ENCODE peak calls at places on chromosomes 6 and 20, in ten cellular contexts. One of them, this sample, is unnamed.

GRCh38 chr6:111361648-111362047 is 121.4 kb downstream of the REV3L start:
- DNase-seq in fibroblast of gingiva: peak; percentile 7
- DNase-seq in dorsolateral prefrontal cortex: peak; percentile 41
- DNase-seq in HEK293T: peak; percentile 63
- DNase-seq in fibroblast of mammary gland: peak; percentile 47
- DNase-seq in HS-27A: no peak
- DNase-seq in GM13977: no peak
- DNase-seq in CD8-positive, alpha-beta T cell: no peak
- DNase-seq in CD4-positive, alpha-beta T cell: no peak
- DNase-seq in NCI-H345: peak; percentile 7
- DNase-seq in this sample: no peak

GRCh38 chr20:53040678-53041674 is 68.8 kb downstream of the TSHZ2 start:
- DNase-seq in fibroblast of gingiva: no peak
- DNase-seq in dorsolateral prefrontal cortex: no peak
- DNase-seq in HEK293T: no peak
- DNase-seq in fibroblast of mammary gland: peak; percentile 73
- DNase-seq in HS-27A: no peak
- DNase-seq in GM13977: no peak
- DNase-seq in CD8-positive, alpha-beta T cell: no peak
- DNase-seq in CD4-positive, alpha-beta T cell: no peak
- DNase-seq in NCI-H345: peak; percentile 98
- DNase-seq in this sample: peak; percentile 37

GRCh38 chr20:57089701-57090144 is 176.7 kb downstream of the BMP7 start:
- DNase-seq in fibroblast of gingiva: no peak
- DNase-seq in dorsolateral prefrontal cortex: peak; percentile 63
- DNase-seq in HEK293T: peak; percentile 83
- DNase-seq in fibroblast of mammary gland: peak; percentile 21
- DNase-seq in HS-27A: no peak
- DNase-seq in GM13977: peak; percentile 84
- DNase-seq in CD8-positive, alpha-beta T cell: peak; percentile 42
- DNase-seq in CD4-positive, alpha-beta T cell: peak; percentile 43
- DNase-seq in NCI-H345: peak; percentile 71
- DNase-seq in this sample: peak; percentile 81

GRCh38 chr20:62792182-62792939 is 3.9 kb upstream of the MRGBP start:
- DNase-seq in fibroblast of gingiva: no peak
- DNase-seq in dorsolateral prefrontal cortex: no peak
- DNase-seq in HEK293T: no peak
- DNase-seq in fibroblast of mammary gland: no peak
- DNase-seq in HS-27A: no peak
- DNase-seq in GM13977: no peak
- DNase-seq in CD8-positive, alpha-beta T cell: no peak
- DNase-seq in CD4-positive, alpha-beta T cell: no peak
- DNase-seq in NCI-H345: no peak
- DNase-seq in this sample: no peak

GRCh38 chr6:136582702-136583471 is 32.7 kb upstream of the MAP7 start:
- DNase-seq in fibroblast of gingiva: peak; percentile 93
- DNase-seq in dorsolateral prefrontal cortex: no peak
- DNase-seq in HEK293T: no peak
- DNase-seq in fibroblast of mammary gland: peak; percentile 93
- DNase-seq in HS-27A: no peak
- DNase-seq in GM13977: no peak
- DNase-seq in CD8-positive, alpha-beta T cell: no peak
- DNase-seq in CD4-positive, alpha-beta T cell: no peak
- DNase-seq in NCI-H345: peak; percentile 25
- DNase-seq in this sample: no peak

GRCh38 chr6:33702345-33702977 is 9.0 kb downstream of the UQCC2 start:
- DNase-seq in fibroblast of gingiva: peak; percentile 72
- DNase-seq in dorsolateral prefrontal cortex: no peak
- DNase-seq in HEK293T: peak; percentile 66
- DNase-seq in fibroblast of mammary gland: peak; percentile 65
- DNase-seq in HS-27A: no peak
- DNase-seq in GM13977: no peak
- DNase-seq in CD8-positive, alpha-beta T cell: no peak
- DNase-seq in CD4-positive, alpha-beta T cell: no peak
- DNase-seq in NCI-H345: no peak
- DNase-seq in this sample: no peak

GRCh38 chr20:53208110-53208908 is 236.2 kb downstream of the TSHZ2 start:
- DNase-seq in fibroblast of gingiva: no peak
- DNase-seq in dorsolateral prefrontal cortex: no peak
- DNase-seq in HEK293T: peak; percentile 41
- DNase-seq in fibroblast of mammary gland: no peak
- DNase-seq in HS-27A: no peak
- DNase-seq in GM13977: no peak
- DNase-seq in CD8-positive, alpha-beta T cell: no peak
- DNase-seq in CD4-positive, alpha-beta T cell: peak; percentile 8
- DNase-seq in NCI-H345: peak; percentile 20
- DNase-seq in this sample: no peak

GRCh38 chr6:119848706-119849105 is 499.1 kb upstream of the MAN1A1 start:
- DNase-seq in fibroblast of gingiva: no peak
- DNase-seq in dorsolateral prefrontal cortex: no peak
- DNase-seq in HEK293T: no peak
- DNase-seq in fibroblast of mammary gland: no peak
- DNase-seq in HS-27A: no peak
- DNase-seq in GM13977: no peak
- DNase-seq in CD8-positive, alpha-beta T cell: no peak
- DNase-seq in CD4-positive, alpha-beta T cell: no peak
- DNase-seq in NCI-H345: no peak
- DNase-seq in this sample: no peak

GRCh38 chr20:58890454-58891075 is 38.0 kb downstream of the GNAS start:
- DNase-seq in fibroblast of gingiva: peak; percentile 85
- DNase-seq in dorsolateral prefrontal cortex: no peak
- DNase-seq in HEK293T: peak; percentile 36
- DNase-seq in fibroblast of mammary gland: peak; percentile 72
- DNase-seq in HS-27A: no peak
- DNase-seq in GM13977: peak; percentile 64
- DNase-seq in CD8-positive, alpha-beta T cell: peak; percentile 67
- DNase-seq in CD4-positive, alpha-beta T cell: peak; percentile 64
- DNase-seq in NCI-H345: peak; percentile 89
- DNase-seq in this sample: peak; percentile 90

GRCh38 chr20:33191484-33191883 is 23.5 kb downstream of the BPIFA2 start:
- DNase-seq in fibroblast of gingiva: no peak
- DNase-seq in dorsolateral prefrontal cortex: no peak
- DNase-seq in HEK293T: no peak
- DNase-seq in fibroblast of mammary gland: no peak
- DNase-seq in HS-27A: no peak
- DNase-seq in GM13977: no peak
- DNase-seq in CD8-positive, alpha-beta T cell: no peak
- DNase-seq in CD4-positive, alpha-beta T cell: no peak
- DNase-seq in NCI-H345: no peak
- DNase-seq in this sample: no peak

GRCh38 chr6:153001767-153002612 is 519 bp downstream of the MTRF1L start:
- DNase-seq in fibroblast of gingiva: no peak
- DNase-seq in dorsolateral prefrontal cortex: no peak
- DNase-seq in HEK293T: no peak
- DNase-seq in fibroblast of mammary gland: peak; percentile 22
- DNase-seq in HS-27A: no peak
- DNase-seq in GM13977: no peak
- DNase-seq in CD8-positive, alpha-beta T cell: no peak
- DNase-seq in CD4-positive, alpha-beta T cell: no peak
- DNase-seq in NCI-H345: no peak
- DNase-seq in this sample: peak; percentile 20

GRCh38 chr6:79269877-79270276 is 35.4 kb upstream of the HMGN3 start:
- DNase-seq in fibroblast of gingiva: peak; percentile 99
- DNase-seq in dorsolateral prefrontal cortex: no peak
- DNase-seq in HEK293T: no peak
- DNase-seq in fibroblast of mammary gland: peak; percentile 79
- DNase-seq in HS-27A: no peak
- DNase-seq in GM13977: no peak
- DNase-seq in CD8-positive, alpha-beta T cell: no peak
- DNase-seq in CD4-positive, alpha-beta T cell: no peak
- DNase-seq in NCI-H345: no peak
- DNase-seq in this sample: no peak

GRCh38 chr6:104601008-104601745 is 258.5 kb downstream of the HACE1 start:
- DNase-seq in fibroblast of gingiva: peak; percentile 3
- DNase-seq in dorsolateral prefrontal cortex: no peak
- DNase-seq in HEK293T: no peak
- DNase-seq in fibroblast of mammary gland: peak; percentile 56
- DNase-seq in HS-27A: no peak
- DNase-seq in GM13977: no peak
- DNase-seq in CD8-positive, alpha-beta T cell: no peak
- DNase-seq in CD4-positive, alpha-beta T cell: no peak
- DNase-seq in NCI-H345: no peak
- DNase-seq in this sample: no peak

GRCh38 chr20:64241061-64241460 is 14.5 kb upstream of the PCMTD2 start:
- DNase-seq in fibroblast of gingiva: no peak
- DNase-seq in dorsolateral prefrontal cortex: peak; percentile 17
- DNase-seq in HEK293T: no peak
- DNase-seq in fibroblast of mammary gland: no peak
- DNase-seq in HS-27A: no peak
- DNase-seq in GM13977: no peak
- DNase-seq in CD8-positive, alpha-beta T cell: no peak
- DNase-seq in CD4-positive, alpha-beta T cell: no peak
- DNase-seq in NCI-H345: no peak
- DNase-seq in this sample: no peak

GRCh38 chr6:95802978-95803377 is 212.8 kb upstream of the FUT9 start:
- DNase-seq in fibroblast of gingiva: no peak
- DNase-seq in dorsolateral prefrontal cortex: no peak
- DNase-seq in HEK293T: no peak
- DNase-seq in fibroblast of mammary gland: no peak
- DNase-seq in HS-27A: no peak
- DNase-seq in GM13977: no peak
- DNase-seq in CD8-positive, alpha-beta T cell: no peak
- DNase-seq in CD4-positive, alpha-beta T cell: no peak
- DNase-seq in NCI-H345: no peak
- DNase-seq in this sample: no peak

GRCh38 chr6:18536693-18537092 is 149.5 kb downstream of the RNF144B start:
- DNase-seq in fibroblast of gingiva: no peak
- DNase-seq in dorsolateral prefrontal cortex: no peak
- DNase-seq in HEK293T: no peak
- DNase-seq in fibroblast of mammary gland: no peak
- DNase-seq in HS-27A: no peak
- DNase-seq in GM13977: no peak
- DNase-seq in CD8-positive, alpha-beta T cell: no peak
- DNase-seq in CD4-positive, alpha-beta T cell: no peak
- DNase-seq in NCI-H345: peak; percentile 7
- DNase-seq in this sample: no peak

GRCh38 chr6:166308769-166309589 is 787 bp upstream of the PRR18 start:
- DNase-seq in fibroblast of gingiva: no peak
- DNase-seq in dorsolateral prefrontal cortex: peak; percentile 57
- DNase-seq in HEK293T: no peak
- DNase-seq in fibroblast of mammary gland: no peak
- DNase-seq in HS-27A: no peak
- DNase-seq in GM13977: no peak
- DNase-seq in CD8-positive, alpha-beta T cell: no peak
- DNase-seq in CD4-positive, alpha-beta T cell: no peak
- DNase-seq in NCI-H345: peak; percentile 94
- DNase-seq in this sample: no peak

GRCh38 chr20:14957416-14957815 is 620.0 kb upstream of the FLRT3 start:
- DNase-seq in fibroblast of gingiva: no peak
- DNase-seq in dorsolateral prefrontal cortex: no peak
- DNase-seq in HEK293T: no peak
- DNase-seq in fibroblast of mammary gland: no peak
- DNase-seq in HS-27A: no peak
- DNase-seq in GM13977: no peak
- DNase-seq in CD8-positive, alpha-beta T cell: no peak
- DNase-seq in CD4-positive, alpha-beta T cell: no peak
- DNase-seq in NCI-H345: no peak
- DNase-seq in this sample: no peak

GRCh38 chr20:25090492-25091429 is 8.8 kb upstream of the VSX1 start:
- DNase-seq in fibroblast of gingiva: no peak
- DNase-seq in dorsolateral prefrontal cortex: no peak
- DNase-seq in HEK293T: no peak
- DNase-seq in fibroblast of mammary gland: no peak
- DNase-seq in HS-27A: no peak
- DNase-seq in GM13977: no peak
- DNase-seq in CD8-positive, alpha-beta T cell: peak; percentile 73
- DNase-seq in CD4-positive, alpha-beta T cell: peak; percentile 80
- DNase-seq in NCI-H345: peak; percentile 93
- DNase-seq in this sample: no peak

GRCh38 chr20:50120935-50121693 is 8.2 kb upstream of the UBE2V1 start:
- DNase-seq in fibroblast of gingiva: peak; percentile 79
- DNase-seq in dorsolateral prefrontal cortex: peak; percentile 80
- DNase-seq in HEK293T: peak; percentile 42
- DNase-seq in fibroblast of mammary gland: peak; percentile 55
- DNase-seq in HS-27A: no peak
- DNase-seq in GM13977: peak; percentile 47
- DNase-seq in CD8-positive, alpha-beta T cell: peak; percentile 56
- DNase-seq in CD4-positive, alpha-beta T cell: peak; percentile 58
- DNase-seq in NCI-H345: peak; percentile 72
- DNase-seq in this sample: peak; percentile 67